ENCODE peak calls at places on chromosomes 4 and X, in eight cellular contexts. I, S, G, D, U, P, Y and N are unnamed samples.

GRCh38 chr4:42148453-42148852 is 4.0 kb downstream of the BEND4 start:
- DNase-seq in U (no peak), G (no peak), P (no peak), D (no peak), S (no peak), I (no peak), Y (no peak), N (no peak)

GRCh38 chr4:70838972-70839536 is 636 bp downstream of the GRSF1 start:
- DNase-seq in P (peak; percentile 74), D (no peak), S (peak; percentile 82), I (peak; percentile 70), Y (peak; percentile 53), U (peak; percentile 75), G (peak; percentile 50), N (peak; percentile 70)

GRCh38 chrX:134936542-134936941 is 54.2 kb upstream of the SMIM10 start:
- DNase-seq in P (no peak), G (no peak), S (no peak), D (peak; percentile 34), I (no peak), U (no peak), Y (no peak), N (no peak)

GRCh38 chr4:25343671-25344070 is 31.1 kb downstream of the ZCCHC4 start:
- DNase-seq in D (no peak), G (no peak), S (no peak), Y (no peak), P (no peak), U (no peak), I (no peak), N (no peak)

GRCh38 chrX:123475068-123475724 is 257.7 kb downstream of the THOC2 start:
- DNase-seq in D (no peak), I (no peak), Y (no peak), P (no peak), G (no peak), S (no peak), U (no peak), N (no peak)

GRCh38 chrX:153789654-153790053 is 4.5 kb downstream of the IDH3G start:
- DNase-seq in P (no peak), Y (no peak), I (no peak), D (no peak), G (no peak), S (no peak), U (no peak), N (no peak)

GRCh38 chr4:87260477-87260876 is 40.1 kb upstream of the KLHL8 start:
- DNase-seq in P (no peak), Y (no peak), D (no peak), G (no peak), U (no peak), I (no peak), S (no peak), N (no peak)

GRCh38 chr4:82748176-82748575 is 50.4 kb downstream of the SCD5 start:
- DNase-seq in I (no peak), D (no peak), G (no peak), Y (no peak), S (no peak), U (no peak), P (no peak), N (no peak)

GRCh38 chr4:150078996-150079581 is 844 bp downstream of the DCLK2 start:
- DNase-seq in Y (peak; percentile 46), D (no peak), S (peak; percentile 66), U (no peak), I (peak; percentile 35), P (peak; percentile 71), G (no peak), N (no peak)

GRCh38 chr4:87864321-87864720 is 31.6 kb downstream of the MEPE start:
- DNase-seq in I (no peak), G (no peak), P (no peak), U (no peak), S (no peak), Y (no peak), D (no peak), N (no peak)

GRCh38 chr4:10267066-10267465 is 150.5 kb upstream of the WDR1 start:
- DNase-seq in D (no peak), P (no peak), U (no peak), I (peak; percentile 18), Y (no peak), S (no peak), G (no peak), N (no peak)

GRCh38 chr4:98482847-98483806 is 175.3 kb downstream of the TSPAN5 start:
- DNase-seq in S (peak; percentile 74), D (no peak), U (no peak), I (no peak), P (no peak), Y (no peak), G (no peak), N (no peak)

GRCh38 chr4:71009796-71010588 is 16.5 kb downstream of the DCK start:
- DNase-seq in Y (peak; percentile 70), D (peak; percentile 40), P (no peak), S (peak; percentile 55), U (no peak), G (no peak), I (no peak), N (no peak)

GRCh38 chrX:151723156-151723760 is 7.4 kb downstream of the FATE1 start:
- DNase-seq in Y (no peak), P (no peak), U (no peak), G (no peak), I (no peak), D (no peak), S (no peak), N (no peak)

GRCh38 chr4:42341518-42342026 is 55.7 kb upstream of the SHISA3 start:
- DNase-seq in G (no peak), I (no peak), Y (peak; percentile 47), U (no peak), D (peak; percentile 33), P (no peak), S (no peak), N (no peak)

DNA sequence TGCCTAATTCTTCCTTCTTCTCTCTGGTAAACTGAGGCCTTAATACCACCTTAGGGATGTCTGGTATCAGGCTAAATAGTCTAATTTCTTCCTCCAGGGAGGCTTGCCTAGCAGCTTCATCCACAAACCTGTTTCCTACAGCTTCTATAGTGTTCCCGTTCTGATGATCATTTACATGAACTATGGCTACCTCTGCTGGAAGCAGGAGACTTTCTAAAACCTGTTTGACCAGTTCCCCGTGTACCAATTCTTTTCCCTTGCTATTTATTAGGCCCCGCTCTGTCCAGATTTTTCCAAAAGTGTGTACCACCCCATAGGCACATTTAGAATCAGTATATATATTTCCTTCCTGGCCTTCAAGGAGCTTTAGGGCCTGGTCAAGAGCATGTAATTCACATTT is 5.8 kb upstream of the USP38 start:
- DNase-seq in U (no peak), D (no peak), I (peak; percentile 45), P (no peak), G (no peak), Y (no peak), S (no peak), N (no peak)
- TF ChIP-seq CTCF in U (no peak), D (no peak), I (no peak), P (no peak), G (no peak), Y (no peak), S (no peak), N (no peak)

GRCh38 chrX:118346258-118347094 is 570 bp downstream of the WDR44 start:
- DNase-seq in D (no peak), Y (no peak), I (peak; percentile 50), P (peak; percentile 71), S (no peak), U (peak; percentile 55), G (peak; percentile 28), N (no peak)
- TF ChIP-seq CTCF in D (no peak), Y (no peak), I (no peak), P (peak; percentile 22), S (no peak), U (peak; percentile 33), G (no peak), N (peak; percentile 18)

GRCh38 chrX:120452131-120452530 is 17.0 kb downstream of the LAMP2 start:
- DNase-seq in D (peak; percentile 33), P (no peak), Y (peak; percentile 41), G (no peak), U (peak; percentile 22), S (peak; percentile 7), I (peak; percentile 10), N (no peak)
- TF ChIP-seq CTCF in D (peak; percentile 60), P (peak; percentile 65), Y (peak; percentile 35), G (no peak), U (peak; percentile 49), S (no peak), I (no peak), N (peak; percentile 58)

DNA sequence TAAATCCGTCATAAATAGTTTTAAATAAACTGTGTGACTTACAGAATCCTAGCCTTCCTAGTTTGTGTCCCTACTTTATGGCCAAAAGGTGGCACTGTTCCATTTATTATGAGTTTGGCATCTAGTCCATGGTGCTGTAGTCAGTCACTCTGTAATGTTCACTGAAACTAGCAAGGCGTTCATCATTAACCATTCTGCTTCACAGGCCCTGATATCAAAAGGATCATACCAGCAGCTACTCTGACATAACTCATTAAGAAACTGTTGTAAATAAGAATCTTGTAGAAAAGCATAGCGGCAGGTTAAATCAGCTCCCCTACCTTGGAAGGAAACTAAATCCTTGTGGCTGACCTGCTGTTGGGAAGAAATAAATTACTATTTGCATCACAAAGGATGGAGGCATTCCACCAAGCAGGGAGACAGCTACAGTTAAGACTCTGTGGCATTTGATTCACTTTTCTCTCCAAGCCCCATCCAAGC is 919.6 kb upstream of the DIAPH2 start:
- DNase-seq in U (no peak), D (peak; percentile 19), Y (peak; percentile 81), I (peak; percentile 39), P (no peak), G (no peak), S (peak; percentile 1), N (no peak)
- TF ChIP-seq CTCF in U (peak; percentile 58), D (peak; percentile 42), Y (peak; percentile 34), I (no peak), P (peak; percentile 85), G (no peak), S (peak; percentile 15), N (peak; percentile 63)